ENCODE peak calls at places on chromosome 18, in eight cellular contexts. One of them, this sample, is unnamed.

GRCh38 chr18:3902676-3903075 is 452.7 kb downstream of the TGIF1 start:
- DNase-seq in pancreas: no peak
- DNase-seq in WERI-Rb-1: no peak
- DNase-seq in RWPE1: no peak
- DNase-seq in fibroblast of lung: no peak
- DNase-seq in Peyer's patch: no peak
- DNase-seq in left lung: no peak
- DNase-seq in endodermal cell: no peak
- DNase-seq in this sample: no peak

GRCh38 chr18:78861706-78862105 is 117.9 kb upstream of the SALL3 start:
- DNase-seq in left lung: no peak
- DNase-seq in Peyer's patch: no peak
- DNase-seq in pancreas: no peak
- DNase-seq in fibroblast of lung: no peak
- DNase-seq in WERI-Rb-1: no peak
- DNase-seq in RWPE1: no peak
- DNase-seq in endodermal cell: no peak
- DNase-seq in this sample: no peak

GRCh38 chr18:37385846-37386435 is 179.7 kb downstream of the CELF4 start:
- DNase-seq in left lung: no peak
- DNase-seq in fibroblast of lung: peak
- DNase-seq in WERI-Rb-1: no peak
- DNase-seq in Peyer's patch: no peak
- DNase-seq in pancreas: no peak
- DNase-seq in endodermal cell: no peak
- DNase-seq in RWPE1: peak
- DNase-seq in this sample: no peak

GRCh38 chr18:75429975-75430374 is 2.5 kb upstream of the SMIM21 start:
- DNase-seq in Peyer's patch: no peak
- DNase-seq in pancreas: no peak
- DNase-seq in WERI-Rb-1: peak
- DNase-seq in left lung: no peak
- DNase-seq in fibroblast of lung: peak
- DNase-seq in endodermal cell: no peak
- DNase-seq in RWPE1: no peak
- DNase-seq in this sample: no peak

GRCh38 chr18:56124186-56124585 is 514.2 kb downstream of the TXNL1 start:
- DNase-seq in fibroblast of lung: peak
- DNase-seq in endodermal cell: no peak
- DNase-seq in RWPE1: peak
- DNase-seq in left lung: no peak
- DNase-seq in pancreas: no peak
- DNase-seq in WERI-Rb-1: no peak
- DNase-seq in Peyer's patch: no peak
- DNase-seq in this sample: no peak

GRCh38 chr18:56284319-56284718 is 354.1 kb downstream of the TXNL1 start:
- DNase-seq in WERI-Rb-1: no peak
- DNase-seq in pancreas: no peak
- DNase-seq in left lung: no peak
- DNase-seq in Peyer's patch: no peak
- DNase-seq in RWPE1: no peak
- DNase-seq in endodermal cell: no peak
- DNase-seq in fibroblast of lung: peak
- DNase-seq in this sample: no peak

GRCh38 chr18:74525741-74526140 is 8.6 kb upstream of the CNDP1 start:
- DNase-seq in left lung: no peak
- DNase-seq in RWPE1: no peak
- DNase-seq in Peyer's patch: no peak
- DNase-seq in WERI-Rb-1: no peak
- DNase-seq in fibroblast of lung: no peak
- DNase-seq in pancreas: no peak
- DNase-seq in endodermal cell: peak
- DNase-seq in this sample: no peak

GRCh38 chr18:37199741-37200140 is 365.9 kb downstream of the CELF4 start:
- DNase-seq in endodermal cell: no peak
- DNase-seq in RWPE1: no peak
- DNase-seq in pancreas: no peak
- DNase-seq in WERI-Rb-1: no peak
- DNase-seq in fibroblast of lung: peak
- DNase-seq in left lung: no peak
- DNase-seq in Peyer's patch: no peak
- DNase-seq in this sample: no peak

GRCh38 chr18:42564761-42565160 is 550.7 kb downstream of the RIT2 start:
- DNase-seq in fibroblast of lung: no peak
- DNase-seq in endodermal cell: no peak
- DNase-seq in WERI-Rb-1: no peak
- DNase-seq in RWPE1: no peak
- DNase-seq in Peyer's patch: no peak
- DNase-seq in left lung: no peak
- DNase-seq in pancreas: no peak
- DNase-seq in this sample: no peak

GRCh38 chr18:63828120-63828519 is 52.9 kb downstream of the SERPINB7 start:
- DNase-seq in left lung: no peak
- DNase-seq in endodermal cell: no peak
- DNase-seq in RWPE1: no peak
- DNase-seq in fibroblast of lung: no peak
- DNase-seq in pancreas: no peak
- DNase-seq in Peyer's patch: no peak
- DNase-seq in WERI-Rb-1: no peak
- DNase-seq in this sample: no peak

GRCh38 chr18:36688020-36688965 is 140.5 kb downstream of the TPGS2 start:
- DNase-seq in Peyer's patch: peak
- DNase-seq in pancreas: no peak
- DNase-seq in left lung: no peak
- DNase-seq in fibroblast of lung: peak
- DNase-seq in WERI-Rb-1: peak
- DNase-seq in endodermal cell: peak
- DNase-seq in RWPE1: peak
- DNase-seq in this sample: no peak

GRCh38 chr18:25299426-25299825 is 52.5 kb downstream of the ZNF521 start:
- DNase-seq in pancreas: no peak
- DNase-seq in Peyer's patch: no peak
- DNase-seq in WERI-Rb-1: no peak
- DNase-seq in endodermal cell: no peak
- DNase-seq in fibroblast of lung: peak
- DNase-seq in left lung: no peak
- DNase-seq in RWPE1: no peak
- DNase-seq in this sample: no peak

GRCh38 chr18:28960146-28960545 is 783.2 kb upstream of the CDH2 start:
- DNase-seq in Peyer's patch: no peak
- DNase-seq in WERI-Rb-1: no peak
- DNase-seq in fibroblast of lung: peak
- DNase-seq in pancreas: no peak
- DNase-seq in RWPE1: peak
- DNase-seq in endodermal cell: no peak
- DNase-seq in left lung: no peak
- DNase-seq in this sample: no peak

GRCh38 chr18:79983253-79983652 is 5.1 kb downstream of the TXNL4A start:
- DNase-seq in Peyer's patch: no peak
- DNase-seq in RWPE1: no peak
- DNase-seq in pancreas: no peak
- DNase-seq in endodermal cell: no peak
- DNase-seq in fibroblast of lung: no peak
- DNase-seq in left lung: no peak
- DNase-seq in WERI-Rb-1: no peak
- DNase-seq in this sample: no peak

GRCh38 chr18:55499526-55499925 is 88.5 kb downstream of the TCF4 start:
- DNase-seq in left lung: no peak
- DNase-seq in WERI-Rb-1: no peak
- DNase-seq in fibroblast of lung: no peak
- DNase-seq in pancreas: no peak
- DNase-seq in Peyer's patch: no peak
- DNase-seq in endodermal cell: no peak
- DNase-seq in RWPE1: no peak
- DNase-seq in this sample: no peak

DNA sequence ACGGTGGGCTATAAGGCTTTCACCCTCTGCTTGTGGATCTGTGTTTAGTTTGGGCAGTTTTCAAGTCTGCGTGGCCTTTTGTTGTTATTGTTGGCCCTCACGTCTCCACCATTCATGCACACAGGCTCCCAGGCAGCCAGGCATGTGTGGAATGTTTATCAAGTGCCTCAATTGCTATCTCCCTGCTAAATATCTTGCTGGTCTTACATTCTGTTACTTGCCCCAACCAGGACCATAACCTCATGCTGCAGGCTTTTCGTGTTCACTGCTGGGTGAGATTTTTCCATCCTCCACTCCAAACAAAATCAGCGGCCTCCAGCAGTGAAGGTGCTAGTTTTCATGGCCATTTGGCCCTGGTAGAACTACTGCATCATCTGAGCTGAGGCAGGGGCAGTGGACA is 63.0 kb upstream of the DSC1 start:
- DNase-seq in WERI-Rb-1: no peak
- DNase-seq in fibroblast of lung: peak
- DNase-seq in Peyer's patch: no peak
- DNase-seq in left lung: no peak
- DNase-seq in endodermal cell: peak
- DNase-seq in pancreas: no peak
- DNase-seq in RWPE1: no peak
- DNase-seq in this sample: no peak
- H3K27ac ChIP-seq in WERI-Rb-1: no peak
- H3K27ac ChIP-seq in fibroblast of lung: no peak
- H3K27ac ChIP-seq in Peyer's patch: no peak
- H3K27ac ChIP-seq in left lung: no peak
- H3K27ac ChIP-seq in endodermal cell: peak
- H3K27ac ChIP-seq in pancreas: peak
- H3K27ac ChIP-seq in RWPE1: no peak
- H3K27ac ChIP-seq in this sample: no peak

DNA sequence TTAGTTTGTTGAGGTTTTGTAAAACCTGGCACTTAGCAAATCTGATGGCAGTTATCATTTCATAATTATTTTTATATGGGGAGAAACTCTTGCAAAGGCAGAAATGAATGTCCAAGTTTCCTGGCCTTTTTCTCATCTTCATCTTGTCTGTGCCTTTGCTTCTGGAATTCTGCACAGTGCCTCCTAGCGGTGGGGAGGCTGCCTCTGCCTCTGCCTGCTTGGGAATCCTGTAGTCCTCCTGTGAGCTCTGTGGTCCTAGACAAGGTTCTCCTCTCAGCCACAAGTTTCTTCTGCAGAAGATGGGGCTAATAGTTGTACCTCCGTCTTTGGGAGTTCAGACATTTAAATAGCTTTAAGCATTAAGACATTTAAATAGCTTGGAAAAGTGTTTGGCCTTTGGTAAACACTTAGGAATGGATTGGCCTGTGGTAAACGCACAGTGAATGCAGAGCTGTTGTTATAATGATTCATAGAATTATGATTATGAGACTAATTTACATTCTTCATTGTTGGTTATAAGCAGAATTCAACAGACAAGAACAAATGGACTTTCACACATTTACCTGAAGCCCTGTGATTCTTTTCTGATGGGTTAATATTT is 101.2 kb downstream of the ZNF236 start:
- DNase-seq in Peyer's patch: no peak
- DNase-seq in pancreas: no peak
- DNase-seq in fibroblast of lung: peak
- DNase-seq in left lung: no peak
- DNase-seq in endodermal cell: peak
- DNase-seq in RWPE1: no peak
- DNase-seq in WERI-Rb-1: peak
- DNase-seq in this sample: no peak
- TF ChIP-seq CTCF in Peyer's patch: no peak
- TF ChIP-seq CTCF in pancreas: peak
- TF ChIP-seq CTCF in fibroblast of lung: peak
- TF ChIP-seq CTCF in left lung: no peak
- TF ChIP-seq CTCF in endodermal cell: peak
- TF ChIP-seq CTCF in RWPE1: peak
- TF ChIP-seq CTCF in WERI-Rb-1: peak
- TF ChIP-seq CTCF in this sample: peak

DNA sequence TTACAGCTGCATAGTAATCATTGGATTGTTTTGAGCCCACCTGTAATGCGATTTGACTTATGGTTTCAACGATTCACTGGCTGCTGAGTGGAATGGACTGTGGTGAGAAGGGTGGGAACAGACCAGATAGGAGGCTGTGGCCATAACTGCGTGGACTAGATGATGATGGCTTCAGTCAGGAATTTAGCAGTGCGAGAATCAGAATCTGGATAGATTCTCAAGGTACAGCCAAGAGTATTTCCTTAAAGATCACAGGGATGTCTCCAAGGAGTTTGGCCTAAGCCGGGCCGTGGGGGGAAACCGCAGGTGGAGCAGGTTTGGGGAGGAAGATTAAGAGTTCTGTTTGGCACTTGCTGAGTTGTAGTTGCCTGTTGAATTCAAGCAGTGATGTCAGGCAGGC is 44.0 kb upstream of the CHMP1B start:
- DNase-seq in left lung: no peak
- DNase-seq in RWPE1: no peak
- DNase-seq in WERI-Rb-1: no peak
- DNase-seq in pancreas: no peak
- DNase-seq in Peyer's patch: no peak
- DNase-seq in fibroblast of lung: peak
- DNase-seq in endodermal cell: peak
- DNase-seq in this sample: no peak
- H3K27ac ChIP-seq in left lung: no peak
- H3K27ac ChIP-seq in RWPE1: no peak
- H3K27ac ChIP-seq in WERI-Rb-1: no peak
- H3K27ac ChIP-seq in pancreas: no peak
- H3K27ac ChIP-seq in Peyer's patch: no peak
- H3K27ac ChIP-seq in fibroblast of lung: no peak
- H3K27ac ChIP-seq in endodermal cell: peak
- H3K27ac ChIP-seq in this sample: no peak

GRCh38 chr18:21933931-21934765 is 193.6 kb downstream of the MIB1 start:
- DNase-seq in Peyer's patch: no peak
- DNase-seq in endodermal cell: peak
- DNase-seq in left lung: no peak
- DNase-seq in pancreas: no peak
- DNase-seq in RWPE1: no peak
- DNase-seq in WERI-Rb-1: no peak
- DNase-seq in fibroblast of lung: no peak
- DNase-seq in this sample: no peak
- TF ChIP-seq CTCF in Peyer's patch: no peak
- TF ChIP-seq CTCF in endodermal cell: peak
- TF ChIP-seq CTCF in left lung: no peak
- TF ChIP-seq CTCF in pancreas: no peak
- TF ChIP-seq CTCF in RWPE1: no peak
- TF ChIP-seq CTCF in WERI-Rb-1: peak
- TF ChIP-seq CTCF in fibroblast of lung: no peak
- TF ChIP-seq CTCF in this sample: no peak

DNA sequence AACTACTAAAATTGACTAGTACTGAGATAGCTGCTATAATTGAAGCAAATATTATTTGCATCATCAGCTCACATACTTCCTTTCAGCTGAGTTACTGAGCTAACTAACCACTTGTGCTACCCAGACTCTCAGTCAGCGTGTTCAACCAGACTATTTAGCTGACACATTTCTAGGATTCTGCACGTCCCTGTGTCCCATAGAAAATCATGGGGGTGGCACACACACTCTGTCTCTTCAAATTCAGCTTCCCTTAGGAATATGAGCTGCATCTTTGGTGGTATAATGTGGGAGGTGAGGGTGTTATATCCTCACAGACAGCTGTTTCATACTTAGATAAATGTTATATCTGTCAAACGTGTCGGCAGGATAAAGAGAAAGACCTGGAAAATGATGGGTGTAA is 424.0 kb downstream of the CDH2 start:
- DNase-seq in left lung: no peak
- DNase-seq in fibroblast of lung: no peak
- DNase-seq in RWPE1: no peak
- DNase-seq in endodermal cell: no peak
- DNase-seq in Peyer's patch: no peak
- DNase-seq in WERI-Rb-1: no peak
- DNase-seq in pancreas: no peak
- DNase-seq in this sample: no peak
- H3K27ac ChIP-seq in left lung: no peak
- H3K27ac ChIP-seq in fibroblast of lung: no peak
- H3K27ac ChIP-seq in RWPE1: no peak
- H3K27ac ChIP-seq in endodermal cell: no peak
- H3K27ac ChIP-seq in Peyer's patch: no peak
- H3K27ac ChIP-seq in WERI-Rb-1: no peak
- H3K27ac ChIP-seq in pancreas: no peak
- H3K27ac ChIP-seq in this sample: no peak